ENCODE peak calls at places on chromosomes 4 and X, in five cellular contexts. B is cardiac muscle cell; W is activated CD8-positive, alpha-beta T cell treated with anti-CD3 and anti-CD28 coated beads for 36 hours; P is progenitor cell of endocrine pancreas; G is T follicular helper cell. Z is an unnamed sample.

GRCh38 chrX:149628280-149628679 is 3.3 kb downstream of the TMEM185A start:
- DNase-seq in W (no peak), G (no peak), B (no peak), P (no peak), Z (no peak)

GRCh38 chrX:14676431-14676830 is 147.1 kb downstream of the GLRA2 start:
- DNase-seq in G (no peak), B (no peak), W (no peak), P (no peak), Z (no peak)

GRCh38 chr4:73446336-73446938 is 10.4 kb downstream of the AFP start:
- DNase-seq in W (peak), G (no peak), P (no peak), B (peak), Z (no peak)

GRCh38 chrX:41518127-41518840 is 71.1 kb downstream of the NYX start:
- DNase-seq in W (peak), B (no peak), P (no peak), G (no peak), Z (no peak)

GRCh38 chrX:154040307-154040756 is 20.6 kb upstream of the IRAK1 start:
- DNase-seq in P (no peak), G (no peak), B (peak), W (no peak), Z (no peak)

GRCh38 chrX:24657671-24658410 is 10.7 kb upstream of the PCYT1B start:
- DNase-seq in B (no peak), G (no peak), W (no peak), P (no peak), Z (no peak)

GRCh38 chrX:30060718-30061117 is 154.6 kb upstream of the MAGEB2 start:
- DNase-seq in W (no peak), G (no peak), P (no peak), B (peak), Z (no peak)

GRCh38 chr4:123526511-123526910 is 129.9 kb downstream of the SPRY1 start:
- DNase-seq in G (no peak), P (no peak), W (peak), B (no peak), Z (no peak)

GRCh38 chr4:144343143-144343755 is 202.7 kb upstream of the GYPA start:
- DNase-seq in B (no peak), P (no peak), W (no peak), G (no peak), Z (no peak)

GRCh38 chrX:107567370-107567769 is 60.9 kb upstream of the PRPS1 start:
- DNase-seq in B (no peak), G (no peak), P (no peak), W (no peak), Z (no peak)

Z was measured in T-cell.